ENCODE peak calls at places on chromosomes 2 and 18, in nine cellular contexts. I, F, Y, X, H, K, S, D and B are unnamed samples.

GRCh38 chr2:1744151-1744445 is 217 bp downstream of the PXDN start:
- DNase-seq in K (peak), H (no peak), F (no peak), X (peak), I (no peak), S (no peak), Y (no peak), D (no peak), B (no peak)

GRCh38 chr2:143705108-143705686 is 576.0 kb downstream of the ARHGAP15 start:
- DNase-seq in Y (no peak), S (no peak), I (no peak), F (no peak), H (no peak), X (no peak), D (peak), K (no peak), B (no peak)

GRCh38 chr18:54939375-54939917 is 19.8 kb downstream of the CCDC68 start:
- DNase-seq in I (no peak), H (no peak), D (no peak), S (peak), Y (no peak), K (no peak), X (no peak), F (no peak), B (no peak)

GRCh38 chr2:42878581-42878980 is 86.2 kb upstream of the HAAO start:
- DNase-seq in D (no peak), I (no peak), F (no peak), X (no peak), S (no peak), K (no peak), H (no peak), Y (no peak), B (no peak)

GRCh38 chr2:217826505-217826904 is 176.3 kb downstream of the TNS1 start:
- DNase-seq in X (no peak), F (no peak), H (no peak), Y (no peak), I (no peak), S (no peak), D (no peak), K (peak), B (no peak)

GRCh38 chr2:10499911-10500521 is 51.9 kb upstream of the ODC1 start:
- DNase-seq in I (no peak), X (no peak), K (no peak), Y (no peak), S (no peak), F (no peak), H (no peak), D (no peak), B (no peak)

GRCh38 chr2:152247337-152247695 is 71.8 kb upstream of the STAM2 start:
- DNase-seq in Y (no peak), D (no peak), X (no peak), F (no peak), K (no peak), S (peak), H (no peak), I (no peak), B (peak)

GRCh38 chr18:24837065-24837464 is 376.6 kb downstream of the HRH4 start:
- DNase-seq in S (peak), F (no peak), H (no peak), D (peak), I (no peak), K (no peak), X (no peak), Y (no peak), B (peak)

GRCh38 chr2:169734172-169734847 is 678 bp downstream of the KLHL23 start:
- DNase-seq in H (no peak), K (peak), I (no peak), Y (no peak), D (no peak), X (no peak), S (no peak), F (no peak), B (no peak)

GRCh38 chr2:240145461-240145860 is 5.0 kb upstream of the OTOS start:
- DNase-seq in K (no peak), I (no peak), S (no peak), D (no peak), F (no peak), Y (no peak), H (no peak), X (no peak), B (no peak)